ENCODE peak calls at places on chromosomes 4 and X, in eight cellular contexts. Q is MM.1S, I is suprapubic skin, A is AG04449, R is PC-3, L is AG10803, D is stomach, U is small intestine. C is an unnamed sample.

GRCh38 chr4:173525118-173526033 is 4.7 kb downstream of the HAND2 start:
- DNase-seq in Q (no peak), I (no peak), A (no peak), R (no peak), L (no peak), D (no peak), U (no peak), C (no peak)

GRCh38 chrX:40470830-40471429 is 109.8 kb upstream of the ATP6AP2 start:
- DNase-seq in Q (no peak), I (no peak), A (no peak), R (no peak), L (no peak), D (no peak), U (no peak), C (no peak)

GRCh38 chr4:3784469-3785291 is 18.5 kb downstream of the ADRA2C start:
- DNase-seq in Q (no peak), I (no peak), A (no peak), R (no peak), L (no peak), D (no peak), U (no peak), C (no peak)

GRCh38 chrX:41720125-41720780 is 3.7 kb upstream of the GPR82 start:
- DNase-seq in Q (no peak), I (no peak), A (no peak), R (no peak), L (no peak), D (peak), U (peak), C (peak)

GRCh38 chrX:39472161-39472560 is 625.6 kb downstream of the BCOR start:
- DNase-seq in Q (no peak), I (no peak), A (no peak), R (no peak), L (no peak), D (no peak), U (no peak), C (no peak)

GRCh38 chr4:88689877-88690276 is 7.8 kb downstream of the NAP1L5 start:
- DNase-seq in Q (no peak), I (no peak), A (no peak), R (no peak), L (no peak), D (no peak), U (no peak), C (no peak)

GRCh38 chr4:36064147-36064546 is 180.2 kb downstream of the ARAP2 start:
- DNase-seq in Q (no peak), I (no peak), A (no peak), R (peak), L (no peak), D (no peak), U (peak), C (no peak)

GRCh38 chr4:12979797-12980196 is 504.3 kb downstream of the RAB28 start:
- DNase-seq in Q (no peak), I (no peak), A (no peak), R (no peak), L (no peak), D (no peak), U (no peak), C (no peak)

GRCh38 chrX:136616987-136617685 is 30.8 kb upstream of the CD40LG start:
- DNase-seq in Q (no peak), I (no peak), A (no peak), R (no peak), L (no peak), D (no peak), U (no peak), C (peak)

GRCh38 chr4:73606465-73606974 is 13.7 kb downstream of the RASSF6 start:
- DNase-seq in Q (peak), I (no peak), A (no peak), R (peak), L (no peak), D (no peak), U (peak), C (peak)

GRCh38 chrX:20637351-20637750 is 370.6 kb upstream of the RPS6KA3 start:
- DNase-seq in Q (no peak), I (no peak), A (no peak), R (no peak), L (peak), D (no peak), U (no peak), C (no peak)

GRCh38 chr4:13920901-13921300 is 293.4 kb upstream of the BOD1L1 start:
- DNase-seq in Q (no peak), I (peak), A (peak), R (peak), L (peak), D (no peak), U (peak), C (no peak)

GRCh38 chr4:114038762-114039392 is 59.4 kb upstream of the ARSJ start:
- DNase-seq in Q (no peak), I (no peak), A (no peak), R (peak), L (peak), D (no peak), U (no peak), C (no peak)

GRCh38 chrX:10702031-10702430 is 81.6 kb upstream of the MID1 start:
- DNase-seq in Q (no peak), I (no peak), A (no peak), R (no peak), L (peak), D (no peak), U (no peak), C (no peak)

GRCh38 chr4:86055898-86056297 is 304.0 kb downstream of the MAPK10 start:
- DNase-seq in Q (no peak), I (no peak), A (no peak), R (peak), L (no peak), D (no peak), U (no peak), C (no peak)

GRCh38 chr4:128349921-128350320 is 62.3 kb upstream of the PGRMC2 start:
- DNase-seq in Q (no peak), I (no peak), A (peak), R (peak), L (peak), D (no peak), U (no peak), C (no peak)

GRCh38 chr4:8270912-8271815 is 1.6 kb downstream of the HTRA3 start:
- DNase-seq in Q (no peak), I (no peak), A (no peak), R (no peak), L (no peak), D (no peak), U (no peak), C (no peak)
- H3K4me3 ChIP-seq in Q (no peak), I (peak), A (no peak), R (no peak), L (no peak), D (peak), U (no peak), C (no peak)

DNA sequence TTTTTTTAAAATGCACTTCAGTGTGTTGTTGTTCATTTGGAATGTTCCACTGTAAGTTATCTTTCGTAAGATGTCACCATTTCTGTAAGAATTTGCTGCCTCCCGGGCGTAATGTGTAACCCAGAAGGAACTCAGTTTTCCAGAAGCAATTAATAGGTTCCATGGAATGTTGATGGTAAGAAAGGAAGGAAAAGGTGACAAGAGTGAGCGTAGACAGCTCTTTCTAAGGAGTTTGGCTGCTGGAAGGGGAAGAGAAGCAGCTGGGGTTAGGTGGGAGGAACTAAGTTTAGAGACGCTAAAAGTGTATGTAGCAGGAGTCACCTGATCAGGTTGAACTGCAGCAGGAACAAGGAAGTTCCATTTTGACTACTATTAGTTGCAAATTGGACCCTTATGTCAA is 35.9 kb downstream of the PNMA5 start:
- DNase-seq in Q (no peak), I (no peak), A (no peak), R (peak), L (peak), D (no peak), U (no peak), C (peak)
- H3K4me3 ChIP-seq in Q (no peak), I (peak), A (no peak), R (no peak), L (no peak), D (no peak), U (no peak), C (peak)

GRCh38 chr4:77859256-77859655 is 3.4 kb upstream of the MRPL1 start:
- DNase-seq in Q (no peak), I (no peak), A (no peak), R (no peak), L (no peak), D (peak), U (no peak), C (no peak)

GRCh38 chr4:77861500-77861899 is 1.1 kb upstream of the MRPL1 start:
- DNase-seq in Q (peak), I (no peak), A (no peak), R (no peak), L (no peak), D (no peak), U (no peak), C (peak)

GRCh38 chr4:77854431-77855111 is 8.1 kb upstream of the MRPL1 start:
- DNase-seq in Q (no peak), I (no peak), A (no peak), R (peak), L (no peak), D (no peak), U (peak), C (no peak)

GRCh38 chr4:77852892-77853495 is 9.6 kb upstream of the MRPL1 start:
- DNase-seq in Q (no peak), I (no peak), A (no peak), R (no peak), L (no peak), D (no peak), U (peak), C (peak)

DNA sequence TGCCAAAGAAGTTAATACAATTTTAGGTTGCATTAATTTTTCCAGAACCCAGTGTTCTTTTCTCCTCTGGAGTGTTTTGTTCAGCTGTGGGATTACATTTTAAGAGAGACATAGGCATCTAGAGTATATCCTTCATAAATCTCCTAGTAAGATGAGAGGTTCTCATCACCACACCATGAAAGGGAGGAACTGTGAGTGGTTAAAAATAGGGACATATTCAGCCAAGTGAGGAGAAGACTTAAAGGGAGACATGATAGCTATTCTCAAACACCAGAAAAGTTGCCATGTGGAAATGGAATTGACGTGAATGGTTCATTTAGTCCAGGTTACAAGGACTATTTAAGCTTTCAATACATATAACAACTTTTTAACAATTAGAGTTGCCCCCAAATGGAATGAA is 6.5 kb upstream of the MRPL1 start:
- DNase-seq in Q (no peak), I (no peak), A (no peak), R (no peak), L (no peak), D (no peak), U (no peak), C (no peak)
- H3K4me3 ChIP-seq in Q (no peak), I (no peak), A (no peak), R (no peak), L (no peak), D (no peak), U (no peak), C (no peak)

GRCh38 chrX:46575991-46576392 is 2.4 kb downstream of the CHST7 start:
- DNase-seq in Q (no peak), I (no peak), A (no peak), R (peak), L (peak), D (no peak), U (no peak), C (no peak)
- H3K4me3 ChIP-seq in Q (peak), I (peak), A (peak), R (peak), L (peak), D (peak), U (no peak), C (peak)

DNA sequence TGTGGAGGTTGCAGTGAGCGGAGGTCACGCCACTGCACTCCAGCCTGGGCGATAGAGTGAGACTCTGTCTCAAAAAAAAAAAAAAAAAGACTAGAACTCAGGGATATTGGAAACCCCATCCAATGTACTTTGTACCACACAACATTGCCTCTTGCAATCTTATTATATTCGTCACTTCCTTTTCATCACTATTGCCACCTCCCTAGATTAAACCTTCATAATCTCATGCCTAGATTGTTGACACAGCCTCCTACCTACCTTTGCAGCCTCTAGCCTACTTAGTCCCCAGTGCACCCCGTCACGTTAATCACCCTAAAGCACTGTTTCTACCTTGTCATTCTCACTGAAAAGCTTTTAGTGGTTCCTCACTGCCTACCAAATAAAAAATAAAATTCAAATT is 23.8 kb upstream of the GJB1 start:
- DNase-seq in Q (no peak), I (no peak), A (no peak), R (no peak), L (no peak), D (no peak), U (peak), C (no peak)
- H3K4me3 ChIP-seq in Q (no peak), I (no peak), A (no peak), R (no peak), L (no peak), D (no peak), U (no peak), C (no peak)

DNA sequence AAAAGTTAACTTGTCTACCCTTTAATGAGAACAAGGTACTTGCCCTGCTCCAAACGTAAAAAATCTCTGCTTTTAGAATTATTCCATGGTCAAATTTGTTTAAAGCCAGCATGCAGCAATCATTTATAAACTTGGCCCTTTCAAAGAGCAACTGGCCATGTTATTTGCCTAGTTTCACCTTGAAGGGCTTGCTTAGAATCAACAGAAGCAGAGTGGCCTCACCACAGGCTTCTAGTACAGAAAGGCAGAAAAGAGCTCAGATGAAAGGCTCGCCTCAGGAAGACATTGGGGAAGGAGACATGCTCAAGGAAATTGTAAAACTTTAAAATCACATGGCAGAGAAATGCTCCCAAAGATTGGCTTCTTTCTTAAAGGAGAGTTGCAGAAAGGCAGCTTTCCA is 53.8 kb upstream of the USP26 start:
- DNase-seq in Q (no peak), I (no peak), A (no peak), R (no peak), L (no peak), D (no peak), U (no peak), C (no peak)
- H3K4me3 ChIP-seq in Q (no peak), I (no peak), A (no peak), R (no peak), L (no peak), D (no peak), U (no peak), C (no peak)

DNA sequence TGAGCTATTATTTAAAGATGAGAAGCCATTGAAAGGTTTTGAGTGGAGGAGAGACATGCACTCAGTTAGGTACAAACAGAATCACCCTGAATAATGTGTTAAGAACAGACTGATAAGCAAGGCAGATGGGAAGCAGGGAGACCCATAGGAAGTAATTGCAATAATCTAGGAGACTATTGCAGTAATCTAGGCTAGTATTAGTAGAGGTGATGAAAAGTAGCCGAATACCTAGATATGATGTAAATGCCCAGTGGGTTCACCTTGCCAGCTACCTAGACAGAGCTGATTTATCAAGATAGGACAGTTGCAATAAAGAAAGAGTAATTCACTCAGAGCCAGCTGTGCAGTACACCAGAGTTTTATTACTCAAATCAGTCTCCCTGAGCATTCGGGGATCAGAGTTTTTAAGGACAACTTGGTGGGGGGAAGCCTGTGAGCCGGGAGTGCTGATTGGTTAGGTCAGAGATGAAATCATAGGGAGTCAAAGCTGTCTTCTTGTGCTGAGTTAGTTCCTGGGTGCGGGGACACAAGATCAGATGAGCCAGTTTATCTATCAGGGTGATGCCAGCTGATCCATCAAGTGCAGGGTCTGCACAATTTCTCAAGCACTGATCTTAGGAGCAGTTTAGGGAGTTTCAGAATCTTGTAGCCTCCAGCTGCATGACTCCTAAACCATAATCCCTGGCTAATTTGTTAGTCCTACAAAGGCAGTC is 427.5 kb downstream of the RPA4 start:
- DNase-seq in Q (no peak), I (no peak), A (no peak), R (no peak), L (no peak), D (no peak), U (no peak), C (no peak)
- H3K4me3 ChIP-seq in Q (no peak), I (no peak), A (no peak), R (no peak), L (no peak), D (no peak), U (no peak), C (no peak)

GRCh38 chrX:110418220-110418856 is 59.7 kb downstream of the RTL9 start:
- DNase-seq in Q (peak), I (no peak), A (no peak), R (peak), L (peak), D (peak), U (peak), C (no peak)
- H3K4me3 ChIP-seq in Q (no peak), I (no peak), A (peak), R (peak), L (no peak), D (no peak), U (no peak), C (no peak)

DNA sequence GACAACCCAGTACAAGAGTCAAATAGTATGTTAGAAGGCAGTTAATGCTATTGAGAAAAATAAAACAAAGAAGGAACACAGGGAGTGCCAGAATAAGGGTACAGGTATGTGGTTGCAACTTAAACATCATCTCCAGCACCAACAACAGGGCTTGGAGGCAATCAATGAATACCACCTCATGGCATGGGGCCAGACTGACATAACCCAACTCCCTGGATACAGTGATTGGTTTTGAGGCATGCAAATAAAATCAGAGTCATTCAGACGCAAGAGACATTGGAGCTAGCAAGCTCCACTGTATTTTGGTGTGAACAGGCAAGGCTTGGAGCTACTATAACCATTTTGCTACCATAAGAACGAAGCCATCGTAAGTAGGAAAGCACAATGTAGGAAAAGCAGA is 56.7 kb downstream of the PPP3CA start:
- DNase-seq in Q (no peak), I (no peak), A (no peak), R (no peak), L (no peak), D (no peak), U (no peak), C (no peak)
- H3K4me3 ChIP-seq in Q (no peak), I (no peak), A (no peak), R (no peak), L (no peak), D (no peak), U (no peak), C (no peak)